ENCODE peak calls at places on chromosomes 5 and 9, in five cellular contexts. N is left lung, E is fibroblast of pulmonary artery, C is fibroblast of mammary gland, I is right cardiac atrium. G is an unnamed sample.

GRCh38 chr5:58466939-58467338 is 7.1 kb upstream of the PLK2 start:
- DNase-seq in N (no peak), E (peak), C (peak), I (no peak), G (no peak)

GRCh38 chr9:89437772-89438171 is 60.1 kb downstream of the SEMA4D start:
- DNase-seq in N (peak), E (no peak), C (no peak), I (no peak), G (no peak)

GRCh38 chr9:131982102-131982501 is 97.6 kb downstream of the MED27 start:
- DNase-seq in N (no peak), E (no peak), C (no peak), I (no peak), G (no peak)

GRCh38 chr5:133794771-133795391 is 173.5 kb downstream of the C5orf15 start:
- DNase-seq in N (no peak), E (no peak), C (no peak), I (no peak), G (no peak)

GRCh38 chr9:22169732-22170131 is 160.6 kb upstream of the CDKN2B start:
- DNase-seq in N (no peak), E (no peak), C (no peak), I (no peak), G (no peak)

GRCh38 chr5:168874713-168875380 is 295.7 kb upstream of the PANK3 start:
- DNase-seq in N (no peak), E (peak), C (peak), I (no peak), G (no peak)

GRCh38 chr5:168782172-168782571 is 203.0 kb upstream of the PANK3 start:
- DNase-seq in N (no peak), E (no peak), C (no peak), I (no peak), G (no peak)

GRCh38 chr9:16572005-16572727 is 298.3 kb downstream of the BNC2 start:
- DNase-seq in N (no peak), E (no peak), C (no peak), I (no peak), G (no peak)

GRCh38 chr9:124133752-124134151 is 122.2 kb downstream of the LHX2 start:
- DNase-seq in N (no peak), E (peak), C (peak), I (peak), G (no peak)

GRCh38 chr9:135240222-135240621 is 152.8 kb downstream of the OLFM1 start:
- DNase-seq in N (peak), E (no peak), C (no peak), I (peak), G (no peak)

GRCh38 chr9:92740015-92740408 is 24.6 kb downstream of the BICD2 start:
- DNase-seq in N (no peak), E (peak), C (peak), I (no peak), G (no peak)

GRCh38 chr5:15693933-15694332 is 194.0 kb downstream of the FBXL7 start:
- DNase-seq in N (no peak), E (no peak), C (no peak), I (no peak), G (no peak)

GRCh38 chr5:68046445-68046844 is 169.1 kb upstream of the PIK3R1 start:
- DNase-seq in N (no peak), E (peak), C (peak), I (no peak), G (no peak)

GRCh38 chr5:9148242-9148641 is 397.6 kb downstream of the SEMA5A start:
- DNase-seq in N (no peak), E (no peak), C (peak), I (no peak), G (no peak)

GRCh38 chr5:9151671-9152427 is 394.0 kb downstream of the SEMA5A start:
- DNase-seq in N (no peak), E (no peak), C (no peak), I (no peak), G (no peak)

DNA sequence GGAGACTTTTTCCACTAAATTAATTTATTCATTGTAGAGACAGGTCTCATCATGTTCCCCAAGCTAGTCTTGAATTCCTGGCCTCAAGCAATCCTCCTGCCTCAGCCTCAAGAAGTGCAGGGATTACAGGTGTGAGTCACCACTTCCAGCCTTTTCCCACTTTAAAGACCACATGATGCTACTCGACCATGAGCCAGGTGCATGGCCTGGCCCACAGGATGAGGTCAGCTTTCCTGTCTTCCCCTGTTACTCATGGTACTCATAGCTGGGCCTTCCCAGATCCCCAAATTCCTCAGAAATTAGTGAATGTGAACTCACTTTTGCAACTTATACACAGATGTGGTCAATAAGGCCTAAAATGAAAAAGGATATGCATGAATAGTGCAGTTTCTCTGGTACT is 395.9 kb downstream of the SEMA5A start:
- DNase-seq in N (no peak), E (peak), C (peak), I (no peak), G (no peak)
- H3K4me3 ChIP-seq in N (no peak), E (no peak), C (no peak), I (no peak), G (no peak)

DNA sequence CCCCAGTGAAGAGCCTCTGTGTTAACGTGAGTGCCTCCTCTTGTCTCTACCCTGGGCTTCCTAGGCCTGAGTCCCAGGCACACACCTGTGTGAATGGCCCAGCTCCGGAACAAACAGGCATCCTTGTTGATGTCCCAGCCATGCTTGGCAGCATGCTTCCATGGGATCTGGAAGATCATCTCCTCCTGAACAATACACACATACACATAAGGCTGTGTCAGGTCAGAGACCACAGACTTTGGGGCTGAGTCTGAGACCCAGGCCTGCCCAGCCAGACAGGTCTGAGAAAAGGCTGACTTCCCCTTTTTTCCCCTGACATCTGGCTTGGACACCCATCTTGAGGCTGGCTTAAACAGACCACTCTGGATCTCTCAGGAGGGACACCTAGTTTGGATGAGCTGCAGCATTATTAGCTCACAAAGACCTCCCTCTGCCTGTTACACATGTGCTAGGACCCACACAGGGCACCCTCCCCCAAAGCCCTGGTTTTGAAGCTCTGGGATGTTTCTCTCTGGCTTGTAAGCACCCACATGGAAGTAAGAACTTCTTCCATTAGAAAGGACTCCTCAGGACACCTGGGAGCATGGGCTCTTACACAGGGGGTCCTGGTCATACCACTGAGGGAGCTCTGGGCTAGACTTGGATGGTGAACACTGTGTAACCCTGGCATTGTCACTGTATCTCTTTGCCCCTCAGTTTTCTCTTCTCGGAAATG is 2.6 kb downstream of the IRF1 start:
- DNase-seq in N (no peak), E (no peak), C (no peak), I (no peak), G (peak)
- H3K4me3 ChIP-seq in N (no peak), E (no peak), C (no peak), I (no peak), G (no peak)

GRCh38 chr5:17260549-17260948 is 43.1 kb downstream of the BASP1 start:
- DNase-seq in N (no peak), E (no peak), C (no peak), I (no peak), G (no peak)
- H3K4me3 ChIP-seq in N (no peak), E (no peak), C (no peak), I (no peak), G (no peak)

GRCh38 chr5:55817030-55817429 is 34.1 kb upstream of the IL31RA start:
- DNase-seq in N (no peak), E (peak), C (peak), I (no peak), G (no peak)

GRCh38 chr5:55823151-55823796 is 27.9 kb upstream of the IL31RA start:
- DNase-seq in N (no peak), E (no peak), C (no peak), I (no peak), G (no peak)

GRCh38 chr5:55816342-55816741 is 34.8 kb upstream of the IL31RA start:
- DNase-seq in N (no peak), E (peak), C (peak), I (no peak), G (no peak)

GRCh38 chr5:55820488-55820887 is 30.7 kb upstream of the IL31RA start:
- DNase-seq in N (no peak), E (no peak), C (no peak), I (no peak), G (no peak)

GRCh38 chr5:55821731-55822512 is 29.2 kb upstream of the IL31RA start:
- DNase-seq in N (peak), E (peak), C (no peak), I (peak), G (peak)
- H3K4me3 ChIP-seq in N (peak), E (peak), C (peak), I (peak), G (no peak)

DNA sequence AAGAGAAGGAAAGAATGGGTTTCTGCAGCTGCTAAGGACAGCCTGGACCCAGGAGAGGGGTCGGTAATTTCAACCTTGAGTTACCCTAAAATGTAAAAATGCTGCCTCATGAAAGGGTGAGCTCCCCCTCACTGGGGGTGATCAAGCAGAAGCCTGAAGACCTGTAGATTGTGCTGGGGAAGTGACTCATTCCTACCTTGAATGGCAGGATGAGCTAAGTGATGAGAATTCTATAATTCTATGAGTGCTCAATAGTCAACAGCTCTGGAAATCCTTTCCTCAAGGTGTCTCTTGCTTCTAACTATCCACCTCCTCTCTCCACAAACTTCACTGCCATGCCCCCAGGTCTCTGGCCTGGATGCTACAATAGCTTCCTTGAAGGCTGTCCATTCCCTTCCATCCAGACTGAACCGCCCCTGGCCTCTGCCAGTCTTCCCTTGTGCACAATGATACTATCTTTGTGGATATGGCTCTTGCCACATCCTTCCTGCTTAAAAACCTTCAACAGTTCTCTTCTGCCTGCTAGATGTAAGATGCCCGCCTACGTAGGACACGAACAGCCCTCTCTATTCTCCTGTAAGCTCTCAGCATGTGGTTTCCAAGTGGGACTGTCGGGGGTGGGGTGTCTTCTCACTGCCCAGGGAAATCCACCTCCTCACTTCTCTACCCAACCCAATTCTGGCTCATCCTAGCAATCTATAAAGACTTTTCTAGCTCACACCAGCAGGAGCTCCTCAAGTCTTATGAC is 50.6 kb downstream of the PTPN3 start:
- DNase-seq in N (no peak), E (no peak), C (no peak), I (no peak), G (no peak)
- H3K4me3 ChIP-seq in N (no peak), E (no peak), C (no peak), I (no peak), G (no peak)

DNA sequence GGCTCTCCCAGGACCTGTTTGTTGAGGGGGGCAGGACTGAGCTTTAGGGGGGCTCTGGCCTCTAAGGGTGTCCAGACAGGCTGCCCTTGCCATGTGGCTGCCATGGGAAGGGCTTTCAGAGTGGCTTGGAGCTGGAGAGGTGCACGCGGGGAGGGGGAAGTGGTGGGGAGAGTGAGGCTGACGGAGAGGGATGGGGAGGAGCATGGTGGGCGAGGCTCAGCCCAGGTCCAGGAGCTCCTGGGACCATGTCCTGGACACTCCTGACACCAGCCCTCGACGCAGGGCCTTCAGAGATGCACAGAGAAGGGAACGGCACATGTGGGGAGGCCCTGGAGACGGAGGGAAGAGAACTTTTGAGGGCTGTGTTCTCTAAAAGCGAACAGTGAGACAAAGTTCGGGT is 2.4 kb downstream of the SPAAR start:
- DNase-seq in N (no peak), E (no peak), C (no peak), I (peak), G (no peak)
- H3K4me3 ChIP-seq in N (no peak), E (no peak), C (no peak), I (peak), G (no peak)

GRCh38 chr5:135027699-135028615 is 6.1 kb downstream of the PITX1 start:
- DNase-seq in N (peak), E (no peak), C (no peak), I (peak), G (no peak)
- H3K4me3 ChIP-seq in N (no peak), E (no peak), C (no peak), I (no peak), G (no peak)

GRCh38 chr9:95024097-95024671 is 293.3 kb downstream of the FANCC start:
- DNase-seq in N (no peak), E (no peak), C (no peak), I (peak), G (no peak)
- H3K4me3 ChIP-seq in N (no peak), E (no peak), C (no peak), I (peak), G (no peak)

GRCh38 chr9:110520120-110520701 is 59.3 kb downstream of the SVEP1 start:
- DNase-seq in N (no peak), E (peak), C (peak), I (no peak), G (no peak)

GRCh38 chr9:110521211-110521610 is 58.3 kb downstream of the SVEP1 start:
- DNase-seq in N (no peak), E (no peak), C (no peak), I (no peak), G (no peak)

GRCh38 chr9:110514861-110515260 is 64.7 kb downstream of the SVEP1 start:
- DNase-seq in N (no peak), E (no peak), C (no peak), I (no peak), G (no peak)

DNA sequence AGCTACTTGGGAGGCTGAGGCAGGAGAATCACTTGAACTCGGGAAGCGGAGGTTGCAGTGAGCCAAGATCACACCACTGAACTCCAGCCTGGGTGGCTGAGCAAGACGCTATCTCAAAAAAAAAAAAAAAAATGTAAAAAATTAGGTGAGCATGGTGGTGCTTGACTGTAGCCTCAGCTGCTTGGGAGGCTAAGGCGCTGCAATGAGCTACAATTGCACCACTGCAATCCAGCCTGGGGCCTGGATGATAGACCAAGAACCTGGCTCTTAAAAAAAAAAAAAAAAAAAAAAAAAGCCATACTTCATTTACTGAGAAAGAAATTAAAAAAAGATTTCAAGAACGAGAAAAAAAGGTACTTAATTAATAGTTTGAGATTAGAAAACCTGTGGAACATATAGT is 62.1 kb downstream of the SVEP1 start:
- DNase-seq in N (no peak), E (no peak), C (no peak), I (no peak), G (no peak)
- H3K4me3 ChIP-seq in N (no peak), E (no peak), C (no peak), I (no peak), G (no peak)